ENCODE peak calls at places on chromosomes 6 and 20, in four cellular contexts. Y is RPMI7951; P is stimulated activated CD8-positive, alpha-beta memory T cell treated with anti-CD3 and anti-CD28 coated beads, Interleukin-15, amount 100 ng/mL, for 4 hours; Q is Caco-2. R is an unnamed sample.

GRCh38 chr6:100261486-100261885 is 203.2 kb downstream of the SIM1 start:
- DNase-seq in Y (no peak), P (no peak), Q (no peak), R (peak)

GRCh38 chr6:84860954-84861353 is 96.6 kb upstream of the TBX18 start:
- DNase-seq in Y (no peak), P (no peak), Q (no peak), R (no peak)

GRCh38 chr20:38109025-38109541 is 56.0 kb downstream of the TGM2 start:
- DNase-seq in Y (peak), P (no peak), Q (no peak), R (no peak)

GRCh38 chr6:138821519-138821918 is 25.6 kb downstream of the ECT2L start:
- DNase-seq in Y (no peak), P (no peak), Q (no peak), R (no peak)

GRCh38 chr6:56528412-56528841 is 114.3 kb downstream of the DST start:
- DNase-seq in Y (peak), P (no peak), Q (no peak), R (no peak)

GRCh38 chr6:170269151-170269872 is 21.6 kb downstream of the DLL1 start:
- DNase-seq in Y (no peak), P (no peak), Q (peak), R (no peak)

GRCh38 chr20:4766631-4767030 is 44.9 kb downstream of the PRND start:
- DNase-seq in Y (no peak), P (no peak), Q (no peak), R (peak)

GRCh38 chr6:161242779-161243693 is 30.8 kb downstream of the AGPAT4 start:
- DNase-seq in Y (peak), P (peak), Q (no peak), R (no peak)

GRCh38 chr6:119096683-119097310 is 18.3 kb upstream of the FAM184A start:
- DNase-seq in Y (no peak), P (no peak), Q (no peak), R (no peak)

GRCh38 chr6:104958720-104959452 is 2.0 kb downstream of the LIN28B start:
- DNase-seq in Y (no peak), P (no peak), Q (no peak), R (no peak)

GRCh38 chr20:49615401-49616153 is 47.6 kb upstream of the PTGIS start:
- DNase-seq in Y (peak), P (no peak), Q (peak), R (no peak)

GRCh38 chr20:61480158-61480825 is 228.2 kb downstream of the CDH4 start:
- DNase-seq in Y (no peak), P (no peak), Q (no peak), R (no peak)

GRCh38 chr20:45056473-45057148 is 44.3 kb downstream of the KCNS1 start:
- DNase-seq in Y (no peak), P (no peak), Q (no peak), R (no peak)

R was measured in AML-193.